ENCODE peak calls at places on chromosomes 2 and 18, in ten cellular contexts. M, R, C, E, Q, D, H, T, K and N are unnamed samples.

GRCh38 chr2:10501521-10501961 is 53.4 kb upstream of the ODC1 start:
- DNase-seq in E (no peak), D (no peak), T (no peak), M (no peak), C (no peak), H (no peak), K (no peak), Q (no peak), R (no peak), N (no peak)

GRCh38 chr18:48832961-48833700 is 117.6 kb downstream of the SMAD7 start:
- DNase-seq in K (peak; percentile 54), D (no peak), M (peak; percentile 19), H (no peak), E (no peak), R (peak; percentile 67), C (no peak), T (no peak), Q (no peak), N (no peak)

GRCh38 chr2:127453392-127454171 is 35.4 kb downstream of the PROC start:
- DNase-seq in T (no peak), E (no peak), R (no peak), M (no peak), C (no peak), K (peak; percentile 38), H (no peak), D (no peak), Q (no peak), N (no peak)

GRCh38 chr2:66581461-66582363 is 146.8 kb downstream of the MEIS1 start:
- DNase-seq in M (no peak), Q (no peak), H (peak; percentile 21), C (no peak), K (peak; percentile 65), E (peak; percentile 66), T (peak; percentile 62), D (no peak), R (peak; percentile 63), N (no peak)

GRCh38 chr2:122132292-122132691 is 376.8 kb downstream of the TSN start:
- DNase-seq in T (no peak), M (no peak), Q (no peak), E (no peak), C (no peak), D (no peak), H (no peak), K (peak; percentile 1), R (no peak), N (no peak)

GRCh38 chr18:74892066-74892627 is 294.5 kb downstream of the ZNF407 start:
- DNase-seq in M (no peak), R (no peak), Q (no peak), K (no peak), E (no peak), D (no peak), H (no peak), T (no peak), C (no peak), N (no peak)

GRCh38 chr2:231682546-231683291 is 25.6 kb upstream of the PTMA start:
- DNase-seq in T (no peak), D (no peak), M (no peak), C (no peak), H (no peak), Q (no peak), R (no peak), K (no peak), E (no peak), N (no peak)

GRCh38 chr18:43533371-43533770 is 256.1 kb upstream of the SYT4 start:
- DNase-seq in Q (no peak), D (no peak), T (no peak), C (no peak), H (no peak), E (no peak), K (no peak), R (no peak), M (no peak), N (no peak)

GRCh38 chr18:36298113-36298701 is 694 bp downstream of the FHOD3 start:
- DNase-seq in T (no peak), D (no peak), C (peak; percentile 61), H (peak; percentile 54), E (peak; percentile 65), Q (no peak), K (peak; percentile 30), M (no peak), R (no peak), N (peak; percentile 56)

GRCh38 chr2:56248965-56249742 is 65.4 kb downstream of the CCDC85A start:
- DNase-seq in D (no peak), T (no peak), H (no peak), Q (no peak), C (no peak), K (peak; percentile 32), M (no peak), E (no peak), R (no peak), N (no peak)

GRCh38 chr2:95029898-95030341 is 4.4 kb downstream of the MAL start:
- DNase-seq in M (no peak), K (no peak), T (no peak), H (no peak), Q (no peak), R (no peak), C (no peak), E (no peak), D (no peak), N (no peak)

GRCh38 chr2:10169581-10169980 is 47.0 kb downstream of the RRM2 start:
- DNase-seq in M (no peak), E (no peak), K (no peak), T (peak; percentile 25), R (peak; percentile 19), H (no peak), D (no peak), Q (no peak), C (no peak), N (no peak)

GRCh38 chr18:32956591-32957310 is 183.9 kb upstream of the KLHL14 start:
- DNase-seq in E (no peak), Q (no peak), R (peak; percentile 18), M (no peak), H (no peak), K (peak; percentile 87), C (no peak), D (peak; percentile 22), T (peak; percentile 53), N (no peak)

GRCh38 chr18:8142131-8142711 is 467.0 kb upstream of the RAB12 start:
- DNase-seq in K (peak; percentile 67), E (no peak), D (peak; percentile 75), H (no peak), R (peak; percentile 72), Q (no peak), M (no peak), T (no peak), C (no peak), N (no peak)

GRCh38 chr2:114167799-114168198 is 274.6 kb upstream of the DPP10 start:
- DNase-seq in M (no peak), C (no peak), K (no peak), Q (no peak), D (no peak), H (no peak), E (no peak), T (no peak), R (no peak), N (no peak)

GRCh38 chr2:134009440-134009839 is 244.4 kb upstream of the MGAT5 start:
- DNase-seq in D (no peak), R (no peak), M (no peak), Q (no peak), E (no peak), C (no peak), T (no peak), K (no peak), H (no peak), N (no peak)

GRCh38 chr18:51630706-51631105 is 433.2 kb upstream of the MEX3C start:
- DNase-seq in C (peak; percentile 24), T (no peak), E (no peak), R (no peak), D (no peak), K (no peak), H (no peak), M (no peak), Q (no peak), N (no peak)

GRCh38 chr2:45167885-45168284 is 158.6 kb upstream of the SIX2 start:
- DNase-seq in H (no peak), K (no peak), D (no peak), T (no peak), R (no peak), M (no peak), C (no peak), Q (no peak), E (no peak), N (no peak)

GRCh38 chr2:237968048-237968862 is 1.4 kb downstream of the UBE2F start:
- DNase-seq in C (peak; percentile 45), M (no peak), D (peak; percentile 38), Q (peak; percentile 58), K (peak; percentile 87), E (no peak), T (peak; percentile 34), R (peak; percentile 71), H (peak; percentile 85), N (peak; percentile 86)
- TF ChIP-seq CTCF in C (peak; percentile 9), M (no peak), D (no peak), Q (no peak), K (no peak), E (no peak), T (no peak), R (no peak), H (peak; percentile 10), N (peak; percentile 61)

DNA sequence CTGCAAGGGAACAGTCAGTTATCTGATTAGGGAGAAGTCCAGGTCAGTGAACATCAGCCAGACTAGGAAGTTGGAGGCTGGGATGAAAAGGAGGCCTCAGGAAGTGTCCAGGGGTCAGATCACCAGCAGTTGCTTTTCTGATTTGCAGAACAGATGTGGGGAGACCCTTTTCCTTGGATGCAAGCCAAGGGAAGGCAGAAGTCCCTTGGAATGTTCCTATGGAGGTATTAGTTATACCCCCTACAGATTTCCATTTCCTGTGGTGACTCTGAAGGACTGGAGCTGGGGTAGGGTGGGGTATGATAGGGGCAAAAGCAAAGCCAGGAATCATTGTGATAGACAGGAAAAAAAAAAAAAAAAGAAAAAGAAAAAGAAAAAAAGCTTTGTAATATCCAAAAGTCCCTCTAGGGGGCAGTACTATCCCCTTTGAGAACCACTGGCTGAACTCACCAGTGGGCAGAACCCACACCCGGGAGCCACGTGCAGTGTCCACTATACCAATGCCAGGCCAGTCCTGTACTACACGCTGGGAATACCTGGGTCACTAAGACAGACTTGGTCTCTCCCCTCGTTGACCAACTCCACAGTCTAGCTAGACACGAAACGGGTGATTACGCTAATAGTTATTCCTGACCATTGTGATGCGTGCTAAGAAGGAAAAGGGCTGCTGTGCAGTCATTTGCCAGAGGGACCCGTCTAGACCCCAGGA is 7.4 kb downstream of the DYSF start:
- DNase-seq in R (no peak), Q (no peak), C (no peak), D (no peak), T (no peak), H (no peak), M (peak; percentile 60), K (no peak), E (no peak), N (no peak)
- TF ChIP-seq CTCF in R (peak; percentile 62), Q (no peak), C (peak; percentile 52), D (peak; percentile 75), T (peak; percentile 12), H (no peak), M (peak; percentile 88), K (peak; percentile 58), E (peak; percentile 57), N (peak; percentile 14)

GRCh38 chr2:18560797-18561085 is 288 bp upstream of the RDH14 start:
- DNase-seq in R (no peak), T (no peak), M (no peak), D (no peak), Q (no peak), C (no peak), K (no peak), H (no peak), E (no peak), N (no peak)
- TF ChIP-seq CTCF in R (no peak), T (no peak), M (no peak), D (no peak), Q (no peak), C (no peak), K (no peak), H (no peak), E (no peak), N (no peak)

GRCh38 chr2:189149981-189150380 is 29.6 kb downstream of the COL5A2 start:
- DNase-seq in M (no peak), D (no peak), R (peak; percentile 65), C (no peak), E (no peak), Q (no peak), K (peak; percentile 69), H (no peak), T (no peak), N (no peak)
- TF ChIP-seq CTCF in M (no peak), D (no peak), R (no peak), C (no peak), E (no peak), Q (no peak), K (no peak), H (no peak), T (no peak), N (no peak)